ENCODE peak calls at places on chromosomes 4 and X, in nine cellular contexts. K is EL; S is retinal pigment epithelial cell; V is brain microvascular endothelial cell; N is esophagus squamous epithelium; G is activated T-helper 1 cell treated with anti-CD3 and anti-CD28 coated beads, Interleukin-12 subunit alpha, Interleukin-12 subunit beta, Interleukin-2, Interleukin-4 antibody, amounts not matched to agents 30 ng/mL and 10 ng/mL and 1 ng/mL, durations not matched to agents 14 hours and 24 hours and 36 hours; L is stomach; M is Jurkat, Clone E6-1; U is activated T-helper 9 cell treated with anti-CD3 and anti-CD28 coated beads, Interleukin-2, amount 50 U/mL, for 16 hours. T is an unnamed sample.

GRCh38 chr4:25590171-25590570 is 65.5 kb upstream of the SLC34A2 start:
- DNase-seq in L (no peak), N (no peak), M (no peak), V (no peak), K (peak), S (no peak), G (no peak), U (no peak), T (no peak)

GRCh38 chr4:108743021-108743420 is 19.8 kb downstream of the ETNPPL start:
- DNase-seq in L (no peak), K (no peak), V (no peak), S (no peak), N (no peak), U (no peak), M (peak), G (no peak), T (no peak)

GRCh38 chr4:181677203-181677602 is 566.0 kb upstream of the TENM3 start:
- DNase-seq in K (peak), S (no peak), N (no peak), G (no peak), M (no peak), V (no peak), U (no peak), L (no peak), T (no peak)

GRCh38 chr4:19807505-19807904 is 444.2 kb upstream of the SLIT2 start:
- DNase-seq in U (no peak), V (peak), L (no peak), S (peak), M (no peak), K (peak), N (no peak), G (no peak), T (no peak)

GRCh38 chr4:66330125-66330524 is 659.8 kb upstream of the EPHA5 start:
- DNase-seq in K (peak), G (no peak), U (no peak), M (no peak), S (no peak), N (no peak), V (no peak), L (no peak), T (no peak)

GRCh38 chrX:51144828-51145442 is 187.7 kb upstream of the NUDT10 start:
- DNase-seq in M (peak), U (peak), V (peak), N (no peak), L (no peak), K (peak), S (no peak), G (peak), T (peak)

GRCh38 chr4:106186201-106186600 is 129.8 kb downstream of the TBCK start:
- DNase-seq in K (no peak), U (no peak), S (no peak), N (no peak), M (no peak), V (no peak), G (no peak), L (no peak), T (no peak)

GRCh38 chr4:73817341-73817740 is 19.1 kb upstream of the CXCL6 start:
- DNase-seq in U (no peak), K (no peak), M (no peak), N (no peak), S (no peak), L (no peak), V (no peak), G (no peak), T (no peak)

GRCh38 chr4:1505511-1506451 is 99.5 kb upstream of the NKX1-1 start:
- DNase-seq in V (no peak), N (no peak), U (no peak), G (no peak), L (no peak), M (no peak), K (no peak), S (no peak), T (no peak)

GRCh38 chr4:107035711-107036601 is at the start of gene DKK2:
- DNase-seq in M (peak), U (no peak), K (peak), S (no peak), L (no peak), V (no peak), G (no peak), N (no peak), T (no peak)

GRCh38 chr4:113758361-113758760 is 3.2 kb downstream of the CAMK2D start:
- DNase-seq in S (no peak), V (no peak), U (no peak), L (no peak), G (no peak), N (no peak), K (peak), M (no peak), T (no peak)

GRCh38 chrX:69535661-69536060 is 31.5 kb downstream of the NALF2 start:
- DNase-seq in L (no peak), V (no peak), N (no peak), S (no peak), K (no peak), U (no peak), G (no peak), M (no peak), T (no peak)

GRCh38 chr4:130361616-130362015 is 1265.7 kb downstream of the C4orf33 start:
- DNase-seq in L (no peak), U (no peak), S (no peak), V (no peak), K (no peak), M (no peak), G (no peak), N (no peak), T (no peak)

GRCh38 chr4:181944527-181944926 is 298.7 kb upstream of the TENM3 start:
- DNase-seq in S (no peak), G (no peak), L (no peak), V (no peak), N (no peak), K (no peak), U (no peak), M (no peak), T (no peak)

GRCh38 chrX:53445977-53446376 is 11.8 kb upstream of the HSD17B10 start:
- DNase-seq in N (no peak), L (peak), V (peak), K (peak), G (no peak), U (no peak), S (no peak), M (peak), T (peak)

GRCh38 chr4:182126567-182126966 is 116.6 kb upstream of the TENM3 start:
- DNase-seq in G (no peak), M (no peak), K (peak), N (no peak), V (peak), L (no peak), U (no peak), S (no peak), T (no peak)

GRCh38 chrX:17549005-17549685 is 174.1 kb downstream of the NHS start:
- DNase-seq in G (no peak), K (no peak), V (no peak), S (no peak), L (no peak), U (no peak), N (no peak), M (no peak), T (no peak)

GRCh38 chr4:82437285-82438005 is 7.1 kb downstream of the ENOPH1 start:
- DNase-seq in K (no peak), G (no peak), N (no peak), S (no peak), M (no peak), V (no peak), U (no peak), L (no peak), T (no peak)

GRCh38 chrX:37378399-37378798 is 29.2 kb downstream of the PRRG1 start:
- DNase-seq in S (no peak), U (no peak), L (no peak), V (no peak), N (no peak), M (no peak), G (no peak), K (no peak), T (no peak)

GRCh38 chr4:32172086-32172485 is 1451.9 kb downstream of the PCDH7 start:
- DNase-seq in V (no peak), U (no peak), K (no peak), S (no peak), G (no peak), L (no peak), N (no peak), M (no peak), T (no peak)

GRCh38 chrX:77918568-77918967 is 8.1 kb downstream of the ATP7A start:
- DNase-seq in G (no peak), M (no peak), N (no peak), V (no peak), L (no peak), U (no peak), K (no peak), S (no peak), T (no peak)

GRCh38 chr4:43776371-43776770 is 672.2 kb downstream of the KCTD8 start:
- DNase-seq in M (no peak), V (no peak), K (no peak), G (no peak), N (no peak), L (no peak), S (no peak), U (no peak), T (no peak)

GRCh38 chr4:168306476-168306875 is 12.1 kb downstream of the DDX60 start:
- DNase-seq in U (no peak), N (no peak), S (no peak), V (no peak), G (no peak), L (no peak), K (no peak), M (no peak), T (no peak)

GRCh38 chr4:89492476-89493110 is 185.0 kb upstream of the GPRIN3 start:
- DNase-seq in N (no peak), M (no peak), G (no peak), V (peak), L (no peak), S (peak), U (no peak), K (peak), T (no peak)